ENCODE peak calls at places on chromosomes 6 and 20, in four cellular contexts. E, U, Q and K are unnamed samples.

GRCh38 chr6:4167833-4168232 is 32.5 kb upstream of the ECI2 start:
- DNase-seq in U (no peak), Q (no peak), E (no peak), K (no peak)

GRCh38 chr6:31664790-31665500 is at the start of gene GPANK1:
- DNase-seq in E (peak), Q (peak), U (peak), K (peak)

GRCh38 chr20:57753332-57754164 is 43.7 kb upstream of the PMEPA1 start:
- DNase-seq in U (peak), E (no peak), Q (no peak), K (no peak)

GRCh38 chr6:97203343-97203742 is 79.7 kb downstream of the MMS22L start:
- DNase-seq in E (no peak), Q (no peak), U (no peak), K (no peak)

GRCh38 chr6:1860756-1861369 is 251.1 kb downstream of the FOXC1 start:
- DNase-seq in U (no peak), E (no peak), Q (no peak), K (no peak)

GRCh38 chr6:150857062-150857905 is 8.2 kb upstream of the MTHFD1L start:
- DNase-seq in E (no peak), Q (no peak), U (no peak), K (no peak)

GRCh38 chr6:150991487-150991886 is 126.0 kb downstream of the MTHFD1L start:
- DNase-seq in U (no peak), E (no peak), Q (no peak), K (no peak)

GRCh38 chr6:31826793-31827285 is 699 bp upstream of the HSPA1B start:
- DNase-seq in U (peak), Q (peak), E (peak), K (peak)

GRCh38 chr6:1670711-1671462 is 61.2 kb downstream of the FOXC1 start:
- DNase-seq in Q (no peak), E (no peak), U (no peak), K (no peak)

GRCh38 chr6:5744497-5744896 is 262.2 kb downstream of the NRN1 start:
- DNase-seq in U (no peak), Q (no peak), E (no peak), K (peak)

GRCh38 chr6:30703011-30703410 is 12.2 kb upstream of the NRM start:
- DNase-seq in U (no peak), Q (no peak), E (no peak), K (no peak)

GRCh38 chr6:48151142-48151541 is 40.1 kb upstream of the PTCHD4 start:
- DNase-seq in U (no peak), E (no peak), Q (no peak), K (no peak)

GRCh38 chr6:114783083-114783482 is 440.3 kb upstream of the HS3ST5 start:
- DNase-seq in E (peak), Q (no peak), U (no peak), K (no peak)

GRCh38 chr20:13317439-13317838 is 96.4 kb downstream of the ISM1 start:
- DNase-seq in Q (no peak), U (no peak), E (no peak), K (no peak)

DNA sequence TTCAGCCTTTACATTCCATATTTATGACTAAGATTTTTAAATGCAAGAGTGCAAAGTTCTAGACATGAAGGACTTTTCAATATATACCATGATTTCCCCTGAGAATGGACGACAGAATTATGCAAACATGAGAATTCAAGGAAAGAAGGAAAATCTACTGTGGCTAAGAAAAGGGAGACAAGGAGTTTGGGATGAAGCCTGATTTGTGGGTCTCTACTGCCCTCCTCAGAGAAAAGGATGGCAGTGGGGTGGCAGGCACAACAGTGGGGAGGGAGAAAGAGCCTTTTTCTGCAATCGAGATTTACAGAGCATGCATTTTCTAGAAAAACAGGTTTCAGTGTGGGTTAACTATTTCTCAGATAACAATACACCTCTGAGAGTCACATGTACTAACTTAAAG is 466.9 kb upstream of the NRSN1 start:
- DNase-seq in U (no peak), Q (no peak), E (peak), K (no peak)
- H3K4me3 ChIP-seq in U (no peak), Q (no peak), E (no peak), K (no peak)

DNA sequence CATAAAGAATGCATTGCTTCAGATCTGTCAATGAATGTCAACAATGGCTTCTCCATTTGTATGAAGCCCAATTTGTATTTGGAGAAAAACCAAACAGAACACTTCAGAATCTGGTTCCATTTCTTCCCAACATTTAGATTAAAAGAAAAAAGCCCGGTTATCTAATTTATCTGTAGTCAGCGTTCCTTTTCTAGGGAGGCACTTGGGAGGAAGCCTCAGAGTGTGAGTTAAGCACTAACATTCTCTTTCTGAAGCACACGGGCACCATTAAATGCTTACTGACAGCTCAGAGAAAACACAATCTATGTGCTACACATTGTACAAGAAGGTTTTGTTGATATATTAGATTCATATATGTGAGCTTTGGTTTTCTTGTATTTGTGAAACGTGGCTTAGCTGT is 311.1 kb upstream of the AGPAT4 start:
- DNase-seq in E (no peak), Q (no peak), U (no peak), K (no peak)
- H3K27ac ChIP-seq in E (no peak), Q (no peak), U (no peak), K (no peak)

DNA sequence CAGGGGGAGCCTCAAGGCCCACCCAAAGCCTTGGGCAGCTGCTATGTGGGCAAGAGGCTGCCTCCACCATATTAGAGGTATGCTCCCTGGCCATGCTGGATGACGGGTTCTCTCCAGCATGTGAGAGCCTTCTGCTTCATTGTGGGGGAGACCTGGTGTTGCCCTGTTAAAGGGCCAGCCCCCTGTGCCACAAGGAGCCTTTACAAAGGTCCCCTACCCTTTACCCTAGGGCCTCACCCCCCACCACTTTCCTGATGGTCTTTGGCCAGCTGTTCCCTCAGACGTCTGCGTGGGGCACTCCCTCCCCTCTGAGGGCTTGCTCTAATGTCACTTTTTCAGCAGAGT is 5.2 kb downstream of the ADIG start:
- DNase-seq in E (no peak), U (no peak), Q (no peak), K (no peak)
- TF ChIP-seq CTCF in E (no peak), U (no peak), Q (no peak), K (no peak)

DNA sequence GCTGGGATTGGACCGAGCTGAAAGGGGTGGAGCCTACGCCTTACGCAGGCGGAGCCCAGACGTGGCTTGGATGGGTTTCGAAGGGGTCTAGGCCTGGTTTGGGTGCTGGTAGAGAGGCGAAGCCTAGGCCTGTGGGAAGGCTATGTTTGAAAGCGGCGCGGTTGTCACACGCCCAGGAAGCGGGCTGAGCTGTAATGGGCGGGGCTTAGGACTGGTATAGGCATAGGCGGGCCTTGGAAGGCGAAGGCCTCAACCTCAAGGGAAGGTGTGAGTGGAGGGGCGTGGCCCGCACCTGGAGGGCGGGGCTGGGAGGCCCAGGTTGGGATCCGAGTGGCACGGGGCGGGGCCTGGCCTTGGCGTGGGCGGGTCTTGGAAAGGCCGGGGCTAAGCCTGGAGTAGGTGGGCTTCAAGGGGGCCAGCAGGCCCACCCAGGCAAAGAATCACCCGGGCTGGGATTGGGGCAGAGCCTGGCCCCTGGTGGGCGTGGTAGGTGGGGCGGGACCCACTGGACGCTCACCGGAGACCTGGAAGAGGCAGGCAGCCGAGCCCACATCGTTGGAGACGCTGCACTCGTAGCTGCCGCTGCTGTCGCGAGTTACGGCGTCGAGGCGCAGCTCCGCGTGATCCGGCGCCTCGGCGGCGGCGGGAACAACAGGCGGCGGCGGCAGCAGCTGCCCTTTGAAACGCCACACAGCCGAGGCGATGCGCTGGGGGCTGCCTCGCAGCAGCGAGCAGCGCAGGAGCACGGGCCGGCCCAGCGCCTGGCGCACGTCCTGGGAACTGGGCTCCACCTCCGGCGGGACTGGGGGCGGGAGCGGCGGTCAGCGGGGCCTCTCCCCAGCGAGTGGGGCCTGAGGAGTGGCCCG is 49.0 kb downstream of the MDGA1 start:
- DNase-seq in U (no peak), E (peak), Q (no peak), K (no peak)
- H3K4me3 ChIP-seq in U (peak), E (peak), Q (peak), K (no peak)

DNA sequence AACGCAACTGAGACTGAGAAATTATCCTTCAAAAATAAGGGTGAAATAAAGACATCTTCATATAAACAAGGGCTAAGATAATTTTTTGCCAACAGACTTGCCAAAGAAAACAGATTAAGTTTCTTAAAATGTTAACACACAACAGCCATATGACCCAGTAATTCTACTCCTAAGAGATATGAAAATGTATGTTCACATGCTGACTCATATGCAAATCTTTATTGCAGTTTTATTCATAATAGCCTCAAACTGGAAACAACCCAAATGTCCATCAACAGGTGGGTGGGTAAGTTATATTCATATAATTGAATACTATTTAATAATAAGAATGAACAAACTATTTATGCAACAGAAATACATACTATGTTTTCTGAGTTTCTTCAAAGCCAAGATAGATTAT is 140.1 kb downstream of the REV3L start:
- DNase-seq in Q (no peak), E (no peak), U (no peak), K (no peak)
- H3K27ac ChIP-seq in Q (no peak), E (no peak), U (no peak), K (no peak)

GRCh38 chr6:95815389-95816056 is 200.3 kb upstream of the FUT9 start:
- DNase-seq in E (no peak), Q (no peak), U (no peak), K (no peak)

GRCh38 chr6:95819461-95819860 is 196.3 kb upstream of the FUT9 start:
- DNase-seq in E (no peak), Q (no peak), U (no peak), K (no peak)

GRCh38 chr6:95819939-95820338 is 195.8 kb upstream of the FUT9 start:
- DNase-seq in U (no peak), Q (no peak), E (peak), K (no peak)
- TF ChIP-seq CTCF in U (no peak), Q (no peak), E (peak), K (no peak)

GRCh38 chr6:55643868-55644267 is 64.9 kb upstream of the HMGCLL1 start:
- DNase-seq in E (no peak), U (no peak), Q (no peak), K (no peak)
- H3K4me3 ChIP-seq in E (no peak), U (no peak), Q (no peak), K (no peak)

GRCh38 chr20:23607497-23608245 is 2.0 kb upstream of the CST9 start:
- DNase-seq in Q (no peak), U (no peak), E (no peak), K (no peak)
- H3K27ac ChIP-seq in Q (peak), U (no peak), E (no peak), K (no peak)

DNA sequence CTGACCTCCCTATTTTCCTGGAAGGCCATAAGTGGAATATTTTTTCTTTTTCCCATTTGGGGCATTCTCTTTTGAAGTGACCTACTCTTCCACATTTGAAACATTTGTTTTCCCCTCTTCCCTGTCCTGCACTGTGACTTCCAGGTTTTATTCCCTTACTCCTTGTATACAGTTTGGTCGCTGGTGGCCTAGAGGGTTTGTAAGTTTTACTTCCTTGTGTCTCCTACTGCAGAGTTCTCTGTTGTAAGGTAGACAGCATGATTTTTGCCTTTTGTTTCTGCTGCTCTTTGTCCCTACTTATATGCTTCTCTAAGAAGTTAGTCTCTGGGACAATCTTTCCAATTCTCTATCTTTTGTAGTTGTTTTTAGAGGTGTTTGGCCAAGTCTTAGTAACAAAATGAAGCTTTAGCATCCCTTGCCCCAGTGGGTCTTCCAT is 7.4 kb upstream of the ZNFX1 start:
- DNase-seq in Q (no peak), U (no peak), E (no peak), K (no peak)
- TF ChIP-seq CTCF in Q (no peak), U (no peak), E (no peak), K (no peak)